ENCODE peak calls at places on chromosomes 2 and 18, in seven cellular contexts. One of them, this sample, is unnamed.
A peak's percentile ranks its signal among the peaks of the same experiment; 100 is the strongest.

GRCh38 chr2:242075683-242076082 is 206.2 kb downstream of the RTP5 start:
- DNase-seq in GM23338: no peak
- DNase-seq in transverse colon: peak; percentile 88
- DNase-seq in spleen: no peak
- DNase-seq in breast epithelium: no peak
- DNase-seq in GM12891: no peak
- DNase-seq in HL-60: no peak
- DNase-seq in this sample: no peak

GRCh38 chr2:236959876-236960275 is 125.8 kb upstream of the COPS8 start:
- DNase-seq in breast epithelium: no peak
- DNase-seq in transverse colon: no peak
- DNase-seq in spleen: no peak
- DNase-seq in HL-60: no peak
- DNase-seq in GM12891: no peak
- DNase-seq in GM23338: no peak
- DNase-seq in this sample: no peak

GRCh38 chr2:187497858-187498463 is 49.9 kb upstream of the CALCRL start:
- DNase-seq in spleen: no peak
- DNase-seq in transverse colon: no peak
- DNase-seq in GM23338: peak; percentile 24
- DNase-seq in HL-60: no peak
- DNase-seq in GM12891: no peak
- DNase-seq in breast epithelium: no peak
- DNase-seq in this sample: no peak

GRCh38 chr2:200786826-200787225 is 24.9 kb upstream of the BZW1 start:
- DNase-seq in GM23338: no peak
- DNase-seq in transverse colon: no peak
- DNase-seq in breast epithelium: no peak
- DNase-seq in spleen: no peak
- DNase-seq in HL-60: no peak
- DNase-seq in GM12891: no peak
- DNase-seq in this sample: no peak

GRCh38 chr2:103410221-103410620 is 648.4 kb downstream of the TMEM182 start:
- DNase-seq in spleen: no peak
- DNase-seq in breast epithelium: no peak
- DNase-seq in GM23338: no peak
- DNase-seq in transverse colon: no peak
- DNase-seq in GM12891: no peak
- DNase-seq in HL-60: peak; percentile 15
- DNase-seq in this sample: no peak

GRCh38 chr18:10797882-10798281 is 272.1 kb downstream of the NAPG start:
- DNase-seq in breast epithelium: no peak
- DNase-seq in GM12891: no peak
- DNase-seq in HL-60: no peak
- DNase-seq in spleen: no peak
- DNase-seq in GM23338: peak; percentile 21
- DNase-seq in transverse colon: no peak
- DNase-seq in this sample: no peak

GRCh38 chr2:160460333-160460731 is 33.3 kb downstream of the RBMS1 start:
- DNase-seq in GM12891: no peak
- DNase-seq in breast epithelium: no peak
- DNase-seq in GM23338: no peak
- DNase-seq in spleen: no peak
- DNase-seq in transverse colon: no peak
- DNase-seq in HL-60: no peak
- DNase-seq in this sample: no peak

GRCh38 chr18:79068299-79068945 is 772 bp upstream of the ATP9B start:
- DNase-seq in transverse colon: no peak
- DNase-seq in breast epithelium: no peak
- DNase-seq in GM12891: no peak
- DNase-seq in GM23338: peak; percentile 50
- DNase-seq in HL-60: peak; percentile 50
- DNase-seq in spleen: peak; percentile 83
- DNase-seq in this sample: no peak

GRCh38 chr2:1972428-1972827 is 228.1 kb upstream of the PXDN start:
- DNase-seq in breast epithelium: peak; percentile 37
- DNase-seq in GM12891: no peak
- DNase-seq in HL-60: no peak
- DNase-seq in transverse colon: no peak
- DNase-seq in GM23338: no peak
- DNase-seq in spleen: no peak
- DNase-seq in this sample: no peak

GRCh38 chr18:62490967-62491366 is 31.9 kb upstream of the ZCCHC2 start:
- DNase-seq in HL-60: no peak
- DNase-seq in GM23338: peak; percentile 21
- DNase-seq in transverse colon: no peak
- DNase-seq in breast epithelium: no peak
- DNase-seq in GM12891: no peak
- DNase-seq in spleen: no peak
- DNase-seq in this sample: no peak

GRCh38 chr2:31696068-31696467 is 115.3 kb upstream of the SRD5A2 start:
- DNase-seq in GM23338: no peak
- DNase-seq in HL-60: no peak
- DNase-seq in GM12891: no peak
- DNase-seq in breast epithelium: no peak
- DNase-seq in transverse colon: no peak
- DNase-seq in spleen: no peak
- DNase-seq in this sample: no peak

GRCh38 chr2:74915743-74916142 is 42.7 kb upstream of the POLE4 start:
- DNase-seq in GM23338: no peak
- DNase-seq in transverse colon: no peak
- DNase-seq in HL-60: no peak
- DNase-seq in spleen: no peak
- DNase-seq in GM12891: no peak
- DNase-seq in breast epithelium: no peak
- DNase-seq in this sample: no peak

GRCh38 chr2:195057001-195057400 is 600.0 kb upstream of the SLC39A10 start:
- DNase-seq in transverse colon: no peak
- DNase-seq in GM12891: no peak
- DNase-seq in spleen: no peak
- DNase-seq in breast epithelium: no peak
- DNase-seq in GM23338: no peak
- DNase-seq in HL-60: no peak
- DNase-seq in this sample: no peak

GRCh38 chr2:176569574-176569973 is 300.3 kb downstream of the MTX2 start:
- DNase-seq in breast epithelium: no peak
- DNase-seq in HL-60: no peak
- DNase-seq in spleen: no peak
- DNase-seq in transverse colon: no peak
- DNase-seq in GM23338: no peak
- DNase-seq in GM12891: no peak
- DNase-seq in this sample: no peak

GRCh38 chr2:72325592-72326422 is 178.1 kb upstream of the CYP26B1 start:
- DNase-seq in spleen: no peak
- DNase-seq in transverse colon: peak; percentile 57
- DNase-seq in HL-60: peak; percentile 6
- DNase-seq in breast epithelium: no peak
- DNase-seq in GM23338: peak; percentile 60
- DNase-seq in GM12891: no peak
- DNase-seq in this sample: no peak

GRCh38 chr2:9330639-9331270 is 92.6 kb downstream of the ITGB1BP1 start:
- DNase-seq in GM12891: no peak
- DNase-seq in breast epithelium: no peak
- DNase-seq in transverse colon: no peak
- DNase-seq in HL-60: no peak
- DNase-seq in spleen: no peak
- DNase-seq in GM23338: no peak
- DNase-seq in this sample: peak; percentile 77

GRCh38 chr2:211103989-211104388 is 547.6 kb downstream of the CPS1 start:
- DNase-seq in GM12891: no peak
- DNase-seq in breast epithelium: no peak
- DNase-seq in spleen: no peak
- DNase-seq in transverse colon: peak; percentile 10
- DNase-seq in HL-60: no peak
- DNase-seq in GM23338: no peak
- DNase-seq in this sample: no peak

GRCh38 chr18:43774497-43774896 is 497.2 kb upstream of the SYT4 start:
- DNase-seq in breast epithelium: no peak
- DNase-seq in transverse colon: no peak
- DNase-seq in spleen: no peak
- DNase-seq in HL-60: no peak
- DNase-seq in GM12891: no peak
- DNase-seq in GM23338: peak; percentile 54
- DNase-seq in this sample: no peak
- TF ChIP-seq POLR2AphosphoS5 in breast epithelium: no peak
- TF ChIP-seq POLR2AphosphoS5 in transverse colon: no peak
- TF ChIP-seq POLR2AphosphoS5 in spleen: no peak
- TF ChIP-seq POLR2AphosphoS5 in HL-60: no peak
- TF ChIP-seq POLR2AphosphoS5 in GM12891: no peak
- TF ChIP-seq POLR2AphosphoS5 in GM23338: no peak
- TF ChIP-seq POLR2AphosphoS5 in this sample: no peak

DNA sequence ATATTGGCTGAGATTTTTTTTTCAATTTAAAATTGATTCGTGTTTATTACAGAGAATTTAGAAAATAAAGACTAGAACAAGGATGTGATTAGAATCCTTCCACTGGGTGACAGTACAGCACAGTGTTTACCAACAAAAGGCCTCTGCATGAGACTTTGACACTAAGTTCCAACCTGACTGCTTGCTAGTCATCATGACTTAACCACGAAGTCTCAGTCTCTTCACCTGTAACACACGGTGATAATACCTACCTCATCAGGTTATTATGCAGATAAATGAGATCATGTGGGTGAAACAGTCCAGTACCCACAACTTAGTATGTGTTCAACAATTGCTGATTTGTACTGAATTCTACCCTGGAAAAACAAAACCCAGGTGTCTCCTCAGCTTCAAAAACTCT is 151.2 kb downstream of the STK39 start:
- DNase-seq in transverse colon: no peak
- DNase-seq in breast epithelium: no peak
- DNase-seq in GM23338: no peak
- DNase-seq in GM12891: no peak
- DNase-seq in HL-60: no peak
- DNase-seq in spleen: no peak
- DNase-seq in this sample: no peak
- TF ChIP-seq POLR2AphosphoS5 in transverse colon: no peak
- TF ChIP-seq POLR2AphosphoS5 in breast epithelium: no peak
- TF ChIP-seq POLR2AphosphoS5 in GM23338: no peak
- TF ChIP-seq POLR2AphosphoS5 in GM12891: no peak
- TF ChIP-seq POLR2AphosphoS5 in HL-60: no peak
- TF ChIP-seq POLR2AphosphoS5 in spleen: no peak
- TF ChIP-seq POLR2AphosphoS5 in this sample: no peak

GRCh38 chr2:36376992-36377738 is 21.6 kb downstream of the CRIM1 start:
- DNase-seq in spleen: no peak
- DNase-seq in HL-60: no peak
- DNase-seq in GM23338: peak; percentile 56
- DNase-seq in GM12891: no peak
- DNase-seq in transverse colon: peak; percentile 79
- DNase-seq in breast epithelium: peak; percentile 62
- DNase-seq in this sample: peak; percentile 76
- TF ChIP-seq POLR2AphosphoS5 in spleen: no peak
- TF ChIP-seq POLR2AphosphoS5 in HL-60: no peak
- TF ChIP-seq POLR2AphosphoS5 in GM23338: no peak
- TF ChIP-seq POLR2AphosphoS5 in GM12891: no peak
- TF ChIP-seq POLR2AphosphoS5 in transverse colon: no peak
- TF ChIP-seq POLR2AphosphoS5 in breast epithelium: no peak
- TF ChIP-seq POLR2AphosphoS5 in this sample: no peak

GRCh38 chr2:40244251-40245010 is 207.5 kb downstream of the SLC8A1 start:
- DNase-seq in GM12891: peak; percentile 11
- DNase-seq in HL-60: peak; percentile 59
- DNase-seq in transverse colon: peak; percentile 55
- DNase-seq in spleen: no peak
- DNase-seq in breast epithelium: no peak
- DNase-seq in GM23338: peak; percentile 85
- DNase-seq in this sample: peak; percentile 49

GRCh38 chr2:40243581-40243980 is 208.3 kb downstream of the SLC8A1 start:
- DNase-seq in HL-60: no peak
- DNase-seq in breast epithelium: no peak
- DNase-seq in spleen: no peak
- DNase-seq in GM23338: no peak
- DNase-seq in transverse colon: no peak
- DNase-seq in GM12891: no peak
- DNase-seq in this sample: no peak

GRCh38 chr2:40242315-40242714 is 209.6 kb downstream of the SLC8A1 start:
- DNase-seq in HL-60: no peak
- DNase-seq in GM23338: peak; percentile 23
- DNase-seq in GM12891: no peak
- DNase-seq in breast epithelium: no peak
- DNase-seq in spleen: no peak
- DNase-seq in transverse colon: no peak
- DNase-seq in this sample: no peak

DNA sequence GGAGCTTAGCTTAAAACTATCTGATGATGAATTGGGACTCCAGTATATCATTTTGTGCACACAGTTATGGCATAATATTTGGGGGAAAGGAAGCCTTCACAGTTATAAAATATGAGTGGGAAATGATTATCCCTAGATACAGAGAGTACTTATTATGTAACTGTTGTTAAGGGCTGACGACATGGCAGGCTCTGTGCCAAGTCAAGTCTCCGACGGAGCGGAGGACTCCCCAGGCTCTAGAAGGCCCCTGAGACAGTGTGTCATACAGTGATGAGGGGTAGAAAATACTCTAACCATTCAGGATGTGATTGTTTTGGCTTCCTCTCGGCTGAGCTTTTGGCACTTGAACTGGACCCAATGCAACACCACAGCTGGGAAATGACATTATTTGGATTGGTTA is 211.8 kb downstream of the SLC8A1 start:
- DNase-seq in GM23338: no peak
- DNase-seq in HL-60: no peak
- DNase-seq in spleen: no peak
- DNase-seq in breast epithelium: no peak
- DNase-seq in GM12891: no peak
- DNase-seq in transverse colon: peak; percentile 61
- DNase-seq in this sample: peak; percentile 55
- TF ChIP-seq POLR2AphosphoS5 in GM23338: no peak
- TF ChIP-seq POLR2AphosphoS5 in HL-60: no peak
- TF ChIP-seq POLR2AphosphoS5 in spleen: peak; percentile 24
- TF ChIP-seq POLR2AphosphoS5 in breast epithelium: no peak
- TF ChIP-seq POLR2AphosphoS5 in GM12891: no peak
- TF ChIP-seq POLR2AphosphoS5 in transverse colon: peak; percentile 51
- TF ChIP-seq POLR2AphosphoS5 in this sample: peak; percentile 47

This sample was measured in upper lobe of left lung.